ENCODE peak calls at places on chromosome 20, in eight cellular contexts. B is neural progenitor cell, M is AG10803, C is upper lobe of right lung, H is iPS DF 6.9, T is cardiac muscle cell, R is right cardiac atrium, X is brain microvascular endothelial cell. E is an unnamed sample.

GRCh38 chr20:19338380-19338779 is 125.9 kb downstream of the SLC24A3 start:
- DNase-seq in B (no peak), M (no peak), C (no peak), H (no peak), T (no peak), R (no peak), X (no peak), E (no peak)

GRCh38 chr20:51469578-51470520 is 72.7 kb downstream of the NFATC2 start:
- DNase-seq in B (no peak), M (no peak), C (no peak), H (no peak), T (no peak), R (no peak), X (no peak), E (no peak)

GRCh38 chr20:51931321-51931720 is 129.0 kb upstream of the SALL4 start:
- DNase-seq in B (peak; percentile 40), M (no peak), C (no peak), H (no peak), T (no peak), R (no peak), X (no peak), E (no peak)

GRCh38 chr20:24492031-24492607 is 22.7 kb downstream of the SYNDIG1 start:
- DNase-seq in B (peak; percentile 69), M (no peak), C (no peak), H (no peak), T (no peak), R (no peak), X (no peak), E (no peak)

GRCh38 chr20:58583586-58583985 is 67.5 kb upstream of the STX16 start:
- DNase-seq in B (no peak), M (no peak), C (no peak), H (no peak), T (no peak), R (no peak), X (no peak), E (no peak)

GRCh38 chr20:15992564-15992963 is 580.7 kb downstream of the KIF16B start:
- DNase-seq in B (no peak), M (no peak), C (no peak), H (no peak), T (no peak), R (no peak), X (peak; percentile 30), E (no peak)

GRCh38 chr20:57350086-57350710 is 857 bp upstream of the RAE1 start:
- DNase-seq in B (no peak), M (peak; percentile 16), C (no peak), H (no peak), T (no peak), R (peak; percentile 44), X (no peak), E (no peak)

GRCh38 chr20:58720890-58721289 is 28.3 kb downstream of the NPEPL1 start:
- DNase-seq in B (no peak), M (no peak), C (no peak), H (no peak), T (no peak), R (no peak), X (no peak), E (no peak)

GRCh38 chr20:1841554-1842140 is 53.6 kb upstream of the SIRPA start:
- DNase-seq in B (no peak), M (peak; percentile 59), C (no peak), H (no peak), T (peak; percentile 53), R (peak; percentile 70), X (no peak), E (peak; percentile 37)

GRCh38 chr20:57619053-57619831 is 984 bp downstream of the ZBP1 start:
- DNase-seq in B (no peak), M (no peak), C (peak; percentile 75), H (no peak), T (no peak), R (peak; percentile 77), X (no peak), E (no peak)

GRCh38 chr20:45128066-45128465 is 3.8 kb upstream of the WFDC12 start:
- DNase-seq in B (no peak), M (no peak), C (no peak), H (no peak), T (no peak), R (no peak), X (no peak), E (no peak)

GRCh38 chr20:48875914-48876240 is 45.6 kb upstream of the ARFGEF2 start:
- DNase-seq in B (no peak), M (peak; percentile 38), C (no peak), H (no peak), T (peak; percentile 36), R (no peak), X (peak; percentile 49), E (peak; percentile 26)

GRCh38 chr20:40471261-40471629 is 217.8 kb downstream of the MAFB start:
- DNase-seq in B (peak; percentile 64), M (no peak), C (no peak), H (peak; percentile 43), T (no peak), R (no peak), X (no peak), E (no peak)

GRCh38 chr20:1479831-1480595 is 11.2 kb downstream of the SIRPB2 start:
- DNase-seq in B (no peak), M (no peak), C (no peak), H (no peak), T (no peak), R (no peak), X (no peak), E (no peak)

DNA sequence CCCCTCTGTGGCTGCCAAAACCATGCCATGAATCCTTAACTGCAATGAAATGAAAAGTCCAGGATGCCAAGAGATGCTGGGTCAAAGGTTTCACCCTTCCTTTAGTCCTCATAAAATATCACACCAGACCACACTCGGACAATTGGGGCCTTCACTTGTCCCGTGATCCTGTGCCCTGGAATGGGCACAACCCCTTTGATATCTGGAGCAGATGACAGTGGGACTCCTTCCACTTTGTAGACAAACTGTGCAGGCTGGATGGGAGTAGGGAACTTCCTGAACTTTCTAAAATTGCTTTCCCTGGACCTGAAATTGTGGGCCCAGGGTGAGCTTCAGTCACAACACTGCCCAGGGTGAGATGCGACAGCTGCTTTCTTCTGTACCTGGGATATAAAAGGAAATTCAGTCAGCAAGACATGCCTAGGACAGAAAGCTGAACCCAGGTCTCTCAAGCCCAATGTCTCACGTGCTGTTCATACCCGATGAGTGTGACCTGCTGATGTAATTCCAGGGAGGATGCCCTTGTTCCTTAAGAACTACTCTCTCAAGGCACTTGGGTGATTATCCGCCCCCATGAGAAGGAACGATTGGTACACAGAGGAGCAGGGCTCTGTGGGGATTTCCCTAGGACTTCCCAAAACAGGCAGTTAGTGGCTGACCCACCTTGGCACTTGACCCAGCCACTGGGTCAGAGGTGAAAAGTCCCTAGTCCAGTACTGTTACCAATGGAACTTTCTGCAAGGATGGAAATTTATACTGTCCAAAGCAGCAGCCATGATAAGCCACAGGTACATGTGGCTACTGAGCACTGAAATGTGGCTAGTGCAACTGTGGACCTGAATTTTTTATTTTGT is 9.3 kb upstream of the BPIFB6 start:
- DNase-seq in B (no peak), M (no peak), C (no peak), H (no peak), T (no peak), R (no peak), X (no peak), E (no peak)
- H3K4me3 ChIP-seq in B (no peak overlapping the region), M (no peak overlapping the region), C (no peak overlapping the region), H (no peak overlapping the region), T (no peak overlapping the region), R (no peak overlapping the region), X (no peak overlapping the region), E (no peak overlapping the region)

GRCh38 chr20:3671986-3672863 is 9.0 kb upstream of the GFRA4 start:
- DNase-seq in B (peak; percentile 47), M (no peak), C (no peak), H (no peak), T (no peak), R (peak; percentile 51), X (no peak), E (no peak)
- H3K4me3 ChIP-seq in B (peak overlapping the region; percentile 41), M (no peak overlapping the region), C (no peak overlapping the region), H (peak overlapping the region; percentile 30), T (no peak overlapping the region), R (no peak overlapping the region), X (no peak overlapping the region), E (no peak overlapping the region)

GRCh38 chr20:34082232-34082887 is 29.7 kb downstream of the EIF2S2 start:
- DNase-seq in B (no peak), M (no peak), C (no peak), H (no peak), T (no peak), R (no peak), X (no peak), E (no peak)

GRCh38 chr20:34085544-34086040 is 26.5 kb downstream of the EIF2S2 start:
- DNase-seq in B (no peak), M (no peak), C (no peak), H (no peak), T (no peak), R (no peak), X (no peak), E (no peak)

GRCh38 chr20:34084227-34084923 is 27.7 kb downstream of the EIF2S2 start:
- DNase-seq in B (no peak), M (no peak), C (no peak), H (no peak), T (no peak), R (no peak), X (peak; percentile 18), E (no peak)

GRCh38 chr20:34083137-34083536 is 28.9 kb downstream of the EIF2S2 start:
- DNase-seq in B (no peak), M (peak; percentile 94), C (peak; percentile 90), H (no peak), T (peak; percentile 98), R (peak; percentile 90), X (peak; percentile 86), E (peak; percentile 96)

GRCh38 chr20:34083781-34084180 is 28.3 kb downstream of the EIF2S2 start:
- DNase-seq in B (no peak), M (no peak), C (no peak), H (no peak), T (no peak), R (no peak), X (no peak), E (no peak)
- H3K4me3 ChIP-seq in B (no peak overlapping the region), M (no peak overlapping the region), C (no peak overlapping the region), H (no peak overlapping the region), T (no peak overlapping the region), R (no peak overlapping the region), X (no peak overlapping the region), E (no peak overlapping the region)

GRCh38 chr20:61353261-61353995 is 101.4 kb downstream of the CDH4 start:
- DNase-seq in B (no peak), M (peak; percentile 14), C (no peak), H (no peak), T (peak; percentile 20), R (no peak), X (no peak), E (no peak)

GRCh38 chr20:61350500-61351250 is 98.6 kb downstream of the CDH4 start:
- DNase-seq in B (no peak), M (no peak), C (no peak), H (no peak), T (no peak), R (no peak), X (no peak), E (no peak)

GRCh38 chr20:61354501-61354900 is 102.4 kb downstream of the CDH4 start:
- DNase-seq in B (no peak), M (no peak), C (no peak), H (no peak), T (no peak), R (no peak), X (no peak), E (no peak)

GRCh38 chr20:61353996-61354390 is 101.9 kb downstream of the CDH4 start:
- DNase-seq in B (no peak), M (no peak), C (no peak), H (no peak), T (no peak), R (no peak), X (no peak), E (no peak)

GRCh38 chr20:61352381-61353260 is 100.6 kb downstream of the CDH4 start:
- DNase-seq in B (peak; percentile 56), M (no peak), C (no peak), H (no peak), T (no peak), R (no peak), X (no peak), E (no peak)
- H3K4me3 ChIP-seq in B (peak overlapping the region; percentile 31), M (no peak overlapping the region), C (no peak overlapping the region), H (no peak overlapping the region), T (no peak overlapping the region), R (no peak overlapping the region), X (no peak overlapping the region), E (no peak overlapping the region)

E was measured in fibroblast of pulmonary artery.